ENCODE peak calls at places on chromosomes 2 and 18, in seven cellular contexts. One of them, this sample, is unnamed. For H3K27me3, the result is how much of the 10 kb centered on the place peaks cover.

GRCh38 chr2:28956415-28956826 is 24.7 kb upstream of the TOGARAM2 start:
- DNase-seq in AG04450: no peak
- DNase-seq in thoracic aorta: no peak
- DNase-seq in heart left ventricle: no peak
- DNase-seq in keratinocyte: no peak
- DNase-seq in IMR-90: no peak
- DNase-seq in GM23338: peak
- DNase-seq in this sample: peak

GRCh38 chr2:162297925-162298552 is 20.4 kb downstream of the IFIH1 start:
- DNase-seq in heart left ventricle: no peak
- DNase-seq in keratinocyte: peak
- DNase-seq in GM23338: peak
- DNase-seq in AG04450: peak
- DNase-seq in IMR-90: peak
- DNase-seq in thoracic aorta: peak
- DNase-seq in this sample: no peak

GRCh38 chr18:5546660-5547059 is 2.9 kb upstream of the EPB41L3 start:
- DNase-seq in GM23338: peak
- DNase-seq in thoracic aorta: no peak
- DNase-seq in AG04450: peak
- DNase-seq in heart left ventricle: no peak
- DNase-seq in IMR-90: peak
- DNase-seq in keratinocyte: no peak
- DNase-seq in this sample: no peak

GRCh38 chr2:205642562-205643350 is 39.5 kb upstream of the NRP2 start:
- DNase-seq in thoracic aorta: no peak
- DNase-seq in AG04450: no peak
- DNase-seq in IMR-90: no peak
- DNase-seq in GM23338: peak
- DNase-seq in keratinocyte: no peak
- DNase-seq in heart left ventricle: no peak
- DNase-seq in this sample: no peak

GRCh38 chr18:13481331-13481730 is 245.0 kb downstream of the FAM210A start:
- DNase-seq in heart left ventricle: no peak
- DNase-seq in IMR-90: no peak
- DNase-seq in keratinocyte: no peak
- DNase-seq in AG04450: no peak
- DNase-seq in GM23338: no peak
- DNase-seq in thoracic aorta: no peak
- DNase-seq in this sample: no peak

GRCh38 chr18:43919565-43919964 is 642.3 kb upstream of the SYT4 start:
- DNase-seq in thoracic aorta: no peak
- DNase-seq in AG04450: no peak
- DNase-seq in IMR-90: no peak
- DNase-seq in GM23338: no peak
- DNase-seq in heart left ventricle: no peak
- DNase-seq in keratinocyte: no peak
- DNase-seq in this sample: no peak

GRCh38 chr18:22172594-22173049 is 3.2 kb downstream of the GATA6 start:
- DNase-seq in heart left ventricle: no peak
- DNase-seq in AG04450: no peak
- DNase-seq in thoracic aorta: no peak
- DNase-seq in IMR-90: no peak
- DNase-seq in keratinocyte: no peak
- DNase-seq in GM23338: no peak
- DNase-seq in this sample: peak

GRCh38 chr2:174546519-174547506 is 50.8 kb downstream of the WIPF1 start:
- DNase-seq in GM23338: peak
- DNase-seq in IMR-90: peak
- DNase-seq in thoracic aorta: no peak
- DNase-seq in heart left ventricle: no peak
- DNase-seq in keratinocyte: no peak
- DNase-seq in AG04450: no peak
- DNase-seq in this sample: no peak

GRCh38 chr18:50395093-50395492 is 20.2 kb downstream of the SKA1 start:
- DNase-seq in IMR-90: no peak
- DNase-seq in AG04450: no peak
- DNase-seq in keratinocyte: no peak
- DNase-seq in heart left ventricle: no peak
- DNase-seq in GM23338: no peak
- DNase-seq in thoracic aorta: no peak
- DNase-seq in this sample: no peak

GRCh38 chr2:174835797-174836255 is 71.6 kb upstream of the CHRNA1 start:
- DNase-seq in AG04450: peak
- DNase-seq in IMR-90: peak
- DNase-seq in thoracic aorta: no peak
- DNase-seq in keratinocyte: peak
- DNase-seq in GM23338: peak
- DNase-seq in heart left ventricle: no peak
- DNase-seq in this sample: no peak

GRCh38 chr2:201432551-201433388 is 18.5 kb downstream of the TRAK2 start:
- DNase-seq in keratinocyte: no peak
- DNase-seq in GM23338: peak
- DNase-seq in thoracic aorta: no peak
- DNase-seq in IMR-90: peak
- DNase-seq in AG04450: no peak
- DNase-seq in heart left ventricle: no peak
- DNase-seq in this sample: no peak

GRCh38 chr2:68662466-68662865 is 19.1 kb downstream of the PROKR1 start:
- DNase-seq in AG04450: no peak
- DNase-seq in GM23338: no peak
- DNase-seq in IMR-90: no peak
- DNase-seq in thoracic aorta: no peak
- DNase-seq in heart left ventricle: no peak
- DNase-seq in keratinocyte: no peak
- DNase-seq in this sample: no peak

GRCh38 chr2:59413751-59414570 is 1139.5 kb downstream of the BCL11A start:
- DNase-seq in heart left ventricle: no peak
- DNase-seq in AG04450: no peak
- DNase-seq in keratinocyte: no peak
- DNase-seq in IMR-90: no peak
- DNase-seq in thoracic aorta: no peak
- DNase-seq in GM23338: no peak
- DNase-seq in this sample: no peak

GRCh38 chr2:189633392-189633811 is 27.9 kb upstream of the ASNSD1 start:
- DNase-seq in GM23338: peak
- DNase-seq in thoracic aorta: no peak
- DNase-seq in AG04450: no peak
- DNase-seq in keratinocyte: no peak
- DNase-seq in heart left ventricle: no peak
- DNase-seq in IMR-90: no peak
- DNase-seq in this sample: no peak

GRCh38 chr18:55400590-55401274 is 187.3 kb downstream of the TCF4 start:
- DNase-seq in heart left ventricle: no peak
- DNase-seq in AG04450: no peak
- DNase-seq in thoracic aorta: no peak
- DNase-seq in keratinocyte: no peak
- DNase-seq in GM23338: no peak
- DNase-seq in IMR-90: peak
- DNase-seq in this sample: no peak

GRCh38 chr2:211869134-211869533 is 669.5 kb downstream of the ERBB4 start:
- DNase-seq in GM23338: no peak
- DNase-seq in keratinocyte: no peak
- DNase-seq in IMR-90: no peak
- DNase-seq in AG04450: no peak
- DNase-seq in thoracic aorta: no peak
- DNase-seq in heart left ventricle: no peak
- DNase-seq in this sample: no peak

GRCh38 chr18:5584751-5585417 is 41.1 kb upstream of the EPB41L3 start:
- DNase-seq in IMR-90: peak
- DNase-seq in GM23338: no peak
- DNase-seq in keratinocyte: peak
- DNase-seq in heart left ventricle: no peak
- DNase-seq in AG04450: no peak
- DNase-seq in thoracic aorta: no peak
- DNase-seq in this sample: no peak

GRCh38 chr2:159758686-159759085 is 39.3 kb downstream of the CD302 start:
- DNase-seq in IMR-90: no peak
- DNase-seq in AG04450: no peak
- DNase-seq in heart left ventricle: no peak
- DNase-seq in thoracic aorta: no peak
- DNase-seq in GM23338: no peak
- DNase-seq in keratinocyte: no peak
- DNase-seq in this sample: no peak

GRCh38 chr2:235675678-235676535 is 182.1 kb downstream of the AGAP1 start:
- DNase-seq in thoracic aorta: no peak
- DNase-seq in IMR-90: peak
- DNase-seq in GM23338: no peak
- DNase-seq in keratinocyte: no peak
- DNase-seq in heart left ventricle: no peak
- DNase-seq in AG04450: no peak
- DNase-seq in this sample: no peak
- TF ChIP-seq CTCF in thoracic aorta: no peak
- TF ChIP-seq CTCF in IMR-90: no peak
- TF ChIP-seq CTCF in GM23338: peak
- TF ChIP-seq CTCF in keratinocyte: peak
- TF ChIP-seq CTCF in heart left ventricle: no peak
- TF ChIP-seq CTCF in AG04450: peak
- TF ChIP-seq CTCF in this sample: no peak

DNA sequence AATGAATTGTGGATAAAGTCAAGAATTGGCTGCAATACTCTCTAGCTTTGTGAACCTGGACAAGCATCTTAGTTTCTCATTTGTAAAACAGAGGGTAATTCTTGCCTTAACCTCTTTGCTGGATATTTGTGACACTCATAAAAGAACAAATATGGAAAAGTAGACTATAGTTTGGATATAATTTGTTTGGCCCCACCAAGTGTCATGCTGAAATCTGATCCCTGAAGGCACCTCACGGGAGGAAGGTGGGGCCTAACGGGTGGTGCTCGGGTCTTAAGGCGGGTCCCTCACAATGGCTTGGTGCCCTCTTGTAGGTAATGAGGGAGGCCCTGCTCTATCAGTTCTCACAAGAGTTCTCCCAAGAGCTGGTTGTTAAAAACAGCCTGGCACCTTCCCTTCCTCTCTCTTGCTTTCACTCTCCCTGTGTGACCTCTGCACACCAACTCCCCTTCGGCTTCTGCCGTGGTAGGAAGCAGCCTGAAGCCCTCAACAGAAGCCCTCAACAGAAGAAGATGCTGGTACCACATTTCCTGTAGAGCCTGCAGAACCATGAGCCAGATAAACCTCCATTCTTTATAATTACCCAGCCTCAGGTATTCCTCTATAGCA is 37.4 kb downstream of the ARL4C start:
- DNase-seq in IMR-90: no peak
- DNase-seq in keratinocyte: no peak
- DNase-seq in heart left ventricle: no peak
- DNase-seq in thoracic aorta: no peak
- DNase-seq in GM23338: no peak
- DNase-seq in AG04450: no peak
- DNase-seq in this sample: no peak
- H3K4me3 ChIP-seq in IMR-90: no peak
- H3K4me3 ChIP-seq in keratinocyte: no peak
- H3K4me3 ChIP-seq in heart left ventricle: no peak
- H3K4me3 ChIP-seq in thoracic aorta: no peak
- H3K4me3 ChIP-seq in GM23338: no peak
- H3K4me3 ChIP-seq in AG04450: no peak
- H3K4me3 ChIP-seq in this sample: no peak

GRCh38 chr2:46296216-46296839 is 879 bp upstream of the EPAS1 start:
- DNase-seq in IMR-90: no peak
- DNase-seq in heart left ventricle: peak
- DNase-seq in keratinocyte: no peak
- DNase-seq in AG04450: no peak
- DNase-seq in thoracic aorta: no peak
- DNase-seq in GM23338: peak
- DNase-seq in this sample: peak
- H3K27me3 ChIP-seq in IMR-90: under half
- H3K27me3 ChIP-seq in heart left ventricle: under half
- H3K27me3 ChIP-seq in keratinocyte: under half
- H3K27me3 ChIP-seq in AG04450: under half
- H3K27me3 ChIP-seq in thoracic aorta: under half
- H3K27me3 ChIP-seq in GM23338: half or more
- H3K27me3 ChIP-seq in this sample: under half

GRCh38 chr18:25832008-25832604 is 258.3 kb downstream of the SS18 start:
- DNase-seq in GM23338: peak
- DNase-seq in AG04450: peak
- DNase-seq in keratinocyte: no peak
- DNase-seq in IMR-90: peak
- DNase-seq in thoracic aorta: no peak
- DNase-seq in heart left ventricle: peak
- DNase-seq in this sample: peak
- TF ChIP-seq CTCF in GM23338: peak
- TF ChIP-seq CTCF in AG04450: peak
- TF ChIP-seq CTCF in keratinocyte: peak
- TF ChIP-seq CTCF in IMR-90: peak
- TF ChIP-seq CTCF in thoracic aorta: peak
- TF ChIP-seq CTCF in heart left ventricle: peak
- TF ChIP-seq CTCF in this sample: peak

GRCh38 chr18:7577706-7578105 is 10.6 kb downstream of the PTPRM start:
- DNase-seq in keratinocyte: no peak
- DNase-seq in GM23338: peak
- DNase-seq in thoracic aorta: no peak
- DNase-seq in AG04450: no peak
- DNase-seq in IMR-90: peak
- DNase-seq in heart left ventricle: no peak
- DNase-seq in this sample: no peak
- H3K4me3 ChIP-seq in keratinocyte: no peak
- H3K4me3 ChIP-seq in GM23338: no peak
- H3K4me3 ChIP-seq in thoracic aorta: no peak
- H3K4me3 ChIP-seq in AG04450: no peak
- H3K4me3 ChIP-seq in IMR-90: no peak
- H3K4me3 ChIP-seq in heart left ventricle: no peak
- H3K4me3 ChIP-seq in this sample: no peak

DNA sequence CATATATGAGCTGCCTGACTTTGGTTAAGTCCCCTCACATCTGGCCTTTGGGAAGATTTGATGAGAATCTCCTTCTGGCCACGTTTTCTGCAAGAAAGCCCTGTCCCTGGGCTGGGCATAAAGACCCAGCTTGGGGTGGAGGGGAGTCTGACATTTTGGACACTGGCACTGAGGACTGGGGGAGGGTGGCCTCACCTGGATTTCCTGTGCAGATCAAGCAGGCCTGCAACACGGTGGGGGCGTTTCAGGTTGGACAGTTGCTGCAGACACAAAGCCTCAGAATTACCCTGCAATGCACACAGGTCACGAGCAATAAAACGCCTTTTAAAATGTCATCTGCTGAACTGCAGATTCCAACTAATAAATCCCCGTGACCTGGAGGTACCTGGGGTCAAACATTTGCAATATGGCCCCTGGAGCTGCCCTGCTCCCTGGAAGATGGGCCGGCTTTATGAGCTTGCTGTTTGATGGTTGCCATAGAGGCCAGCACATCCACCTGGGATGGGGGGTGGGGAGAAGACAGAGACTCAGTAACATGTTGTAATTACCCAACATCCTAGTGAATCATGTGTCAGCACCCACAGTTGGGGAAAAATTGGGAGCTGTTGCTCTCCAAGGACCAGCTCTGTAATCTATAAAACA is 340.5 kb downstream of the CYRIA start:
- DNase-seq in keratinocyte: no peak
- DNase-seq in heart left ventricle: no peak
- DNase-seq in AG04450: no peak
- DNase-seq in IMR-90: no peak
- DNase-seq in GM23338: no peak
- DNase-seq in thoracic aorta: no peak
- DNase-seq in this sample: no peak
- H3K27me3 ChIP-seq in keratinocyte: under half
- H3K27me3 ChIP-seq in heart left ventricle: under half
- H3K27me3 ChIP-seq in AG04450: under half
- H3K27me3 ChIP-seq in IMR-90: under half
- H3K27me3 ChIP-seq in GM23338: under half
- H3K27me3 ChIP-seq in thoracic aorta: under half
- H3K27me3 ChIP-seq in this sample: under half

This sample was measured in lower lobe of right lung.